ENCODE peak calls at places on chromosomes 11 and 22, in eight cellular contexts. Q, T, H, L, C, F, B and E are unnamed samples.

GRCh38 chr22:39973656-39974055 is 13.5 kb downstream of the TMA7B start:
- DNase-seq in Q (no peak), T (no peak), H (no peak), L (no peak), C (no peak), F (no peak), B (no peak), E (no peak)

GRCh38 chr22:46453829-46454220 is 83.6 kb downstream of the CELSR1 start:
- DNase-seq in Q (no peak), T (no peak), H (no peak), L (no peak), C (no peak), F (no peak), B (no peak), E (no peak)

GRCh38 chr22:26952654-26953379 is 295.4 kb downstream of the MIAT start:
- DNase-seq in Q (no peak), T (no peak), H (no peak), L (no peak), C (no peak), F (no peak), B (no peak), E (no peak)

GRCh38 chr11:122186439-122187080 is 70.5 kb upstream of the BLID start:
- DNase-seq in Q (no peak), T (no peak), H (peak), L (no peak), C (no peak), F (no peak), B (no peak), E (peak)

GRCh38 chr11:117517097-117517496 is 189.4 kb downstream of the CEP164 start:
- DNase-seq in Q (no peak), T (no peak), H (no peak), L (no peak), C (no peak), F (no peak), B (no peak), E (no peak)

GRCh38 chr11:27933992-27934829 is 173.7 kb downstream of the KIF18A start:
- DNase-seq in Q (no peak), T (no peak), H (no peak), L (peak), C (no peak), F (no peak), B (no peak), E (no peak)

GRCh38 chr22:48706934-48707748 is 1120.5 kb downstream of the BRD1 start:
- DNase-seq in Q (no peak), T (no peak), H (no peak), L (no peak), C (no peak), F (no peak), B (no peak), E (no peak)

GRCh38 chr11:122202161-122202950 is 86.3 kb upstream of the BLID start:
- DNase-seq in Q (no peak), T (no peak), H (no peak), L (no peak), C (no peak), F (no peak), B (peak), E (no peak)

GRCh38 chr11:28529540-28530410 is 421.6 kb downstream of the METTL15 start:
- DNase-seq in Q (no peak), T (peak), H (peak), L (no peak), C (no peak), F (peak), B (no peak), E (no peak)

GRCh38 chr11:115637842-115638241 is 133.6 kb upstream of the CADM1 start:
- DNase-seq in Q (no peak), T (no peak), H (no peak), L (no peak), C (no peak), F (no peak), B (no peak), E (no peak)

GRCh38 chr11:94550513-94550912 is 6.8 kb downstream of the FUT4 start:
- DNase-seq in Q (no peak), T (no peak), H (peak), L (no peak), C (no peak), F (no peak), B (no peak), E (no peak)

GRCh38 chr11:123681007-123681406 is 26.6 kb upstream of the SCN3B start:
- DNase-seq in Q (no peak), T (no peak), H (no peak), L (no peak), C (no peak), F (no peak), B (no peak), E (no peak)

GRCh38 chr11:68658661-68659060 is 25.7 kb upstream of the GAL start:
- DNase-seq in Q (no peak), T (no peak), H (no peak), L (no peak), C (peak), F (no peak), B (peak), E (no peak)

GRCh38 chr11:1839924-1840779 is 1.4 kb downstream of the TNNI2 start:
- DNase-seq in Q (peak), T (peak), H (peak), L (no peak), C (no peak), F (no peak), B (no peak), E (no peak)

GRCh38 chr11:31802990-31803812 is 7.9 kb downstream of the PAX6 start:
- DNase-seq in Q (no peak), T (no peak), H (peak), L (no peak), C (no peak), F (no peak), B (no peak), E (no peak)

GRCh38 chr22:24183321-24184031 is 2.2 kb downstream of the SUSD2 start:
- DNase-seq in Q (no peak), T (no peak), H (no peak), L (no peak), C (no peak), F (no peak), B (no peak), E (no peak)

GRCh38 chr11:76606102-76606793 is 64.3 kb downstream of the LRRC32 start:
- DNase-seq in Q (no peak), T (no peak), H (no peak), L (no peak), C (peak), F (no peak), B (no peak), E (peak)

GRCh38 chr11:62678770-62679696 is at the start of gene UBXN1:
- DNase-seq in Q (peak), T (peak), H (peak), L (peak), C (peak), F (peak), B (peak), E (peak)
- TF ChIP-seq POLR2A in Q (peak), T (peak), H (peak), L (peak), C (peak), F (peak), B (no peak), E (no peak)

GRCh38 chr11:35145249-35145648 is 6.3 kb downstream of the CD44 start:
- DNase-seq in Q (peak), T (peak), H (peak), L (no peak), C (no peak), F (peak), B (no peak), E (no peak)
- TF ChIP-seq POLR2A in Q (no peak), T (no peak), H (no peak), L (no peak), C (no peak), F (no peak), B (no peak), E (no peak)

GRCh38 chr11:75553182-75553581 is 8.9 kb upstream of the SERPINH1 start:
- DNase-seq in Q (no peak), T (no peak), H (no peak), L (no peak), C (no peak), F (no peak), B (no peak), E (no peak)

GRCh38 chr11:75555079-75555811 is 6.8 kb upstream of the SERPINH1 start:
- DNase-seq in Q (no peak), T (no peak), H (no peak), L (no peak), C (no peak), F (no peak), B (no peak), E (no peak)

GRCh38 chr11:75557649-75558494 is 4.2 kb upstream of the SERPINH1 start:
- DNase-seq in Q (no peak), T (peak), H (no peak), L (peak), C (no peak), F (no peak), B (no peak), E (peak)

GRCh38 chr11:75553889-75554257 is 8.2 kb upstream of the SERPINH1 start:
- DNase-seq in Q (no peak), T (no peak), H (no peak), L (no peak), C (no peak), F (no peak), B (peak), E (no peak)

DNA sequence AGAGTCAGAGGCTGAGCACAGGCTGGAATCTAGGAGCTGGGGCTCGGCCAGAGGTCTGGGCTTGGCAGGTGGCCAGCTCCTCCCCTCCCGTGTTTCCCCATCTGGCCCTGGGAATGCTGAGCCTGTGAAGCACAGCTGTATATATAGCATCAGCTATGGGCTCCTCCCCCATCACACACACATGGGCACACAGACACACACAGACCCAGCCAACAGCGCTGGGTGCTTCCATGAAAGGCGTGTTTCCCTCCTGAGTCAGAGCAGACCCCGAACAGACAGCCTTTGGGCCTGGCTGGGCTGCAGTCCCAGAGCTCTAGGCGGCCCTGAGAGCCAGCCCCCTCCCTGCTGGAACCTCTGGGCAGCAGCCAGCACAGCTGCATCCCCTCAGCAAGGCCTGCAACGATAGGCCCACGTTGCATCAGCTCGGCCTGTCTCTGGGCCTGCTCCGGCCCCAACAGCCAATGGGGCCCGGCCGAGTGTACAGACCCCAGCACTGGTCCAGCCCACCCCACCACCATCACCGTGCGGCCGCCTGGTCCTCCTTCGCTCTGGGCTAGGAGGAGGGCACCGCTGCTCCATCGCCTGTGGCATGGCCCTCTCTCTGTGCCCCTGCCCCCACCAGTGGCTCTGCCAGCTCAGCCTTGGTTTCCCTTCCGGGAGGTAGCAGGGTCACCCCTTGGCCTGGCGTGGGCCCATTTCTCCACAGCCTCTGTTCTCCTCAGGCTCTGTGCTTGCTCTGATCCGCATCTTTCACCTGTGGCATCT is 7.6 kb upstream of the SERPINH1 start:
- DNase-seq in Q (peak), T (peak), H (no peak), L (no peak), C (peak), F (peak), B (peak), E (peak)
- TF ChIP-seq POLR2A in Q (peak), T (no peak), H (no peak), L (no peak), C (no peak), F (peak), B (no peak), E (no peak)

GRCh38 chr11:3381794-3382193 is 2.8 kb upstream of the ZNF195 start:
- DNase-seq in Q (no peak), T (no peak), H (no peak), L (no peak), C (no peak), F (no peak), B (no peak), E (no peak)

GRCh38 chr11:3375552-3375951 is 3.4 kb downstream of the ZNF195 start:
- DNase-seq in Q (no peak), T (no peak), H (peak), L (no peak), C (no peak), F (no peak), B (no peak), E (no peak)

GRCh38 chr11:3380706-3381570 is 2.0 kb upstream of the ZNF195 start:
- DNase-seq in Q (no peak), T (no peak), H (no peak), L (no peak), C (no peak), F (no peak), B (no peak), E (no peak)

GRCh38 chr11:3382613-3383275 is 3.8 kb upstream of the ZNF195 start:
- DNase-seq in Q (no peak), T (no peak), H (no peak), L (no peak), C (no peak), F (no peak), B (no peak), E (no peak)

GRCh38 chr11:3378426-3379423 is at the start of gene ZNF195:
- DNase-seq in Q (peak), T (peak), H (peak), L (peak), C (peak), F (peak), B (peak), E (peak)
- TF ChIP-seq POLR2A in Q (peak), T (peak), H (peak), L (peak), C (no peak), F (peak), B (peak), E (no peak)

DNA sequence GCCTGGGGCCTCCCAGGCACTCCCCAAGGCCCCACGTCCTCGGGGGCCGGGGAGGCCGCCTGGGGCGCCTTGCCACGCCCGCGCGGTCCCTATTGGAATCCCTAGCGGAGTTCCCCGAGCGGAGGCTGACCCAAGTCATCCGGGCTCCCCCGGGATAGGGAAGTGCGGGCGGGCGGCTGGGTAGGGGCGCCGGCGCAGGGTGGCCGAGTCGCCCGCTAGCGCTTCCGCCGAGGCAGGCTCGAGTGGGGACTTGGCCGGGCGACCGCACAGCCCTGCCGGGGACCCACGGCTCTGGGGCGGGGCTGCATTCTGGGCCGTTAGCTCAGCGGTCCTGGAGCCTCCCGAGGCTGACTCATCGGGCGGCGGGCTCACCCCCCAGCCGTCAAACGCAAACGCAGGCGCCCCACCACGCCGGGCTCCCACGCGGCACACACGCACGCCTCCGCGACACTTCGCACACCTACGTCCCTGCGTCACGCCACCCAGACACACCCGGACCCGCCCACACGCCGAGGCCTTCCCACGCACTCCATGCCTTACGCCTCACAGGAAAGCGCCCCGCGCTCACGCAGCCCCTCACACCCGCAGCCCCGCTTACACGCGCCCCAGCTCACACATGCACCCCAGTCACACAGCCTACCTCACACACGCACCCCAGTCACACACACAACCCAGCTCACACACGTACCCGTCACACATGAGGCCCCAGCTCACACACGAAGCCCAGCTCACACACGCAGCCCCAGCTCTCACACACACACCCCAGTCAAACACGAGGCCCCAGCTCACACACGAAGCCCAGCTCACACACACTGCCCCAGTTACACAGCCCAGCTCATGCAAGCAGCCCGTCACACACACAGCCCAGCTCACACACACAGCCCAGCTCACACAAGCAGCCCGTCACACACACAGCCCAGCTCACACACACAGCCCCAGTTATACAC is 1.1 kb downstream of the PHLDB1 start:
- DNase-seq in Q (peak), T (peak), H (peak), L (peak), C (no peak), F (peak), B (peak), E (peak)
- TF ChIP-seq POLR2A in Q (no peak), T (no peak), H (no peak), L (peak), C (no peak), F (peak), B (no peak), E (no peak)

GRCh38 chr11:128733440-128734115 is 39.7 kb downstream of the FLI1 start:
- DNase-seq in Q (no peak), T (no peak), H (peak), L (no peak), C (no peak), F (no peak), B (no peak), E (peak)
- TF ChIP-seq POLR2A in Q (no peak), T (no peak), H (no peak), L (no peak), C (no peak), F (no peak), B (no peak), E (no peak)

GRCh38 chr11:62888406-62888805 is 7.7 kb downstream of the SLC3A2 start:
- DNase-seq in Q (no peak), T (no peak), H (no peak), L (no peak), C (no peak), F (peak), B (no peak), E (no peak)

GRCh38 chr11:62892077-62892922 is 11.6 kb downstream of the SLC3A2 start:
- DNase-seq in Q (no peak), T (peak), H (no peak), L (no peak), C (no peak), F (peak), B (no peak), E (no peak)

GRCh38 chr11:62889126-62889483 is 8.4 kb downstream of the SLC3A2 start:
- DNase-seq in Q (no peak), T (no peak), H (no peak), L (no peak), C (no peak), F (no peak), B (no peak), E (no peak)

GRCh38 chr11:62885137-62885536 is 4.4 kb downstream of the SLC3A2 start:
- DNase-seq in Q (no peak), T (no peak), H (no peak), L (no peak), C (no peak), F (no peak), B (no peak), E (no peak)

GRCh38 chr11:62889484-62890437 is 9.1 kb downstream of the SLC3A2 start:
- DNase-seq in Q (no peak), T (peak), H (peak), L (no peak), C (no peak), F (peak), B (no peak), E (no peak)
- TF ChIP-seq POLR2A in Q (no peak), T (peak), H (no peak), L (no peak), C (no peak), F (peak), B (no peak), E (no peak)

DNA sequence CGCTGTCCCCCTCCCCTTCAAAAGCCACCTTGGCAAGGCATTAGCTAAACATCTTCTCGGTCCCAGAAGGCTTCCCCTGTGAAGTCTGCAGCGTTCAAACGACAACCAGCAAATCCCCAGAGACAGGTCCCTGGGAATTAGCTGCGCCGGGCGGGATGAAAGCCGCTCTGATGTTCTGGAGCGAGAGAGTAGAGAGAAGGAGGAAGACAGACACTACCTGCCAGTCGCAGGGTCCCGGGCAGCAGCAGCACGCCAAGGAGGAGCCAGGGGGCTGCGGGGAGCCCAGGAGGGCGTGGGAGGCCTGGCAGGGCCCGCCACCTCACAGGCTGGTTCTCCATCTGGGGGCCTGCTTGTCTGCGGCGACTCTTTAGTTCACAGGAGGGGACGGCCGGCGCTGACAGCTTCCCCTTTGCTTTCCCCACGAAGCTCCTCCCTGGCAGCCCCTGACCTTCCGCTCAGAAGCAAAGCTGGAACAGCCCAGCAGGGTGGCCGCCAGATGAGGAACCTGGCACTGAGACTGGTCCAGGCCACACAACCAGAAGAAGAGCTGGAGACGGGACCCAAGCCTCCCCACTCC is at the start of gene NFAM1:
- DNase-seq in Q (peak), T (no peak), H (peak), L (no peak), C (no peak), F (no peak), B (no peak), E (no peak)
- TF ChIP-seq POLR2A in Q (peak), T (no peak), H (peak), L (no peak), C (no peak), F (no peak), B (no peak), E (no peak)

GRCh38 chr11:108207683-108208060 is 14.8 kb downstream of the NPAT start:
- DNase-seq in Q (no peak), T (no peak), H (no peak), L (no peak), C (no peak), F (no peak), B (no peak), E (no peak)

GRCh38 chr11:108204918-108205499 is 17.4 kb downstream of the NPAT start:
- DNase-seq in Q (no peak), T (no peak), H (no peak), L (no peak), C (no peak), F (no peak), B (no peak), E (no peak)

GRCh38 chr11:108206171-108206570 is 16.3 kb downstream of the NPAT start:
- DNase-seq in Q (no peak), T (no peak), H (no peak), L (no peak), C (no peak), F (no peak), B (no peak), E (no peak)

GRCh38 chr11:108204376-108204775 is 18.1 kb downstream of the NPAT start:
- DNase-seq in Q (no peak), T (no peak), H (no peak), L (no peak), C (no peak), F (no peak), B (no peak), E (no peak)

GRCh38 chr11:108206969-108207682 is 15.3 kb downstream of the NPAT start:
- DNase-seq in Q (no peak), T (peak), H (peak), L (no peak), C (no peak), F (no peak), B (no peak), E (no peak)
- TF ChIP-seq POLR2A in Q (no peak), T (no peak), H (no peak), L (no peak), C (no peak), F (no peak), B (no peak), E (no peak)

GRCh38 chr11:65712633-65713076 is 603 bp downstream of the KAT5 start:
- DNase-seq in Q (no peak), T (no peak), H (no peak), L (peak), C (no peak), F (no peak), B (no peak), E (no peak)

GRCh38 chr11:65709661-65710060 is 2.4 kb upstream of the KAT5 start:
- DNase-seq in Q (no peak), T (peak), H (peak), L (no peak), C (no peak), F (no peak), B (no peak), E (no peak)

GRCh38 chr11:65710424-65710823 is 1.6 kb upstream of the KAT5 start:
- DNase-seq in Q (no peak), T (no peak), H (peak), L (no peak), C (no peak), F (no peak), B (no peak), E (no peak)

GRCh38 chr11:65713212-65713969 is 1.3 kb downstream of the KAT5 start:
- DNase-seq in Q (no peak), T (no peak), H (no peak), L (no peak), C (no peak), F (no peak), B (no peak), E (no peak)

GRCh38 chr11:65711785-65712632 is at the start of gene KAT5:
- DNase-seq in Q (peak), T (peak), H (peak), L (peak), C (peak), F (peak), B (peak), E (peak)
- TF ChIP-seq POLR2A in Q (peak), T (peak), H (peak), L (peak), C (peak), F (peak), B (peak), E (no peak)